ENCODE peak calls at places on chromosomes 3 and 15, in six cellular contexts. One of them, this sample, is unnamed.

GRCh38 chr15:64640146-64640868 is 135.1 kb downstream of the RBPMS2 start:
- DNase-seq in upper lobe of left lung: no peak
- DNase-seq in K562: no peak
- DNase-seq in sigmoid colon: no peak
- DNase-seq in HepG2: peak
- DNase-seq in A549: peak
- DNase-seq in this sample: no peak

GRCh38 chr3:23489338-23490158 is 286.4 kb downstream of the UBE2E2 start:
- DNase-seq in upper lobe of left lung: no peak
- DNase-seq in sigmoid colon: no peak
- DNase-seq in A549: no peak
- DNase-seq in K562: no peak
- DNase-seq in HepG2: no peak
- DNase-seq in this sample: no peak

GRCh38 chr3:123352134-123352554 is 96.7 kb downstream of the ADCY5 start:
- DNase-seq in A549: no peak
- DNase-seq in K562: no peak
- DNase-seq in HepG2: no peak
- DNase-seq in upper lobe of left lung: no peak
- DNase-seq in sigmoid colon: peak
- DNase-seq in this sample: no peak

GRCh38 chr3:148950806-148951205 is 40.5 kb upstream of the GYG1 start:
- DNase-seq in A549: peak
- DNase-seq in K562: no peak
- DNase-seq in upper lobe of left lung: no peak
- DNase-seq in HepG2: peak
- DNase-seq in sigmoid colon: no peak
- DNase-seq in this sample: no peak

GRCh38 chr15:51830279-51830806 is 890 bp downstream of the TMOD3 start:
- DNase-seq in upper lobe of left lung: no peak
- DNase-seq in A549: no peak
- DNase-seq in sigmoid colon: peak
- DNase-seq in HepG2: no peak
- DNase-seq in K562: no peak
- DNase-seq in this sample: no peak

GRCh38 chr15:74173545-74174215 is at the start of gene ISLR:
- DNase-seq in K562: no peak
- DNase-seq in upper lobe of left lung: no peak
- DNase-seq in HepG2: no peak
- DNase-seq in A549: no peak
- DNase-seq in sigmoid colon: peak
- DNase-seq in this sample: peak

GRCh38 chr3:190811775-190812480 is 50.6 kb downstream of the GMNC start:
- DNase-seq in HepG2: peak
- DNase-seq in sigmoid colon: no peak
- DNase-seq in upper lobe of left lung: no peak
- DNase-seq in K562: peak
- DNase-seq in A549: peak
- DNase-seq in this sample: no peak

GRCh38 chr3:105976211-105976610 is 107.4 kb upstream of the CBLB start:
- DNase-seq in K562: no peak
- DNase-seq in A549: no peak
- DNase-seq in HepG2: no peak
- DNase-seq in sigmoid colon: no peak
- DNase-seq in upper lobe of left lung: no peak
- DNase-seq in this sample: no peak

GRCh38 chr3:174951498-174951897 is 92.4 kb downstream of the NAALADL2 start:
- DNase-seq in HepG2: no peak
- DNase-seq in A549: no peak
- DNase-seq in K562: no peak
- DNase-seq in upper lobe of left lung: no peak
- DNase-seq in sigmoid colon: no peak
- DNase-seq in this sample: no peak

GRCh38 chr15:93861956-93862741 is 369.2 kb upstream of the MCTP2 start:
- DNase-seq in sigmoid colon: peak
- DNase-seq in upper lobe of left lung: no peak
- DNase-seq in HepG2: no peak
- DNase-seq in A549: no peak
- DNase-seq in K562: no peak
- DNase-seq in this sample: peak

GRCh38 chr3:129014148-129014547 is 13.0 kb downstream of the EFCC1 start:
- DNase-seq in A549: no peak
- DNase-seq in HepG2: no peak
- DNase-seq in K562: no peak
- DNase-seq in sigmoid colon: no peak
- DNase-seq in upper lobe of left lung: no peak
- DNase-seq in this sample: no peak

GRCh38 chr15:32861741-32862140 is 143.9 kb downstream of the GREM1 start:
- DNase-seq in A549: no peak
- DNase-seq in HepG2: no peak
- DNase-seq in sigmoid colon: no peak
- DNase-seq in K562: no peak
- DNase-seq in upper lobe of left lung: peak
- DNase-seq in this sample: peak

GRCh38 chr15:77025471-77025901 is 30.6 kb downstream of the PSTPIP1 start:
- DNase-seq in sigmoid colon: peak
- DNase-seq in K562: no peak
- DNase-seq in A549: no peak
- DNase-seq in upper lobe of left lung: no peak
- DNase-seq in HepG2: no peak
- DNase-seq in this sample: no peak

GRCh38 chr3:114730397-114730796 is 416.7 kb downstream of the ZBTB20 start:
- DNase-seq in HepG2: peak
- DNase-seq in sigmoid colon: no peak
- DNase-seq in A549: no peak
- DNase-seq in K562: no peak
- DNase-seq in upper lobe of left lung: no peak
- DNase-seq in this sample: no peak

GRCh38 chr3:124558898-124559649 is 171.2 kb upstream of the UMPS start:
- DNase-seq in A549: peak
- DNase-seq in sigmoid colon: peak
- DNase-seq in upper lobe of left lung: no peak
- DNase-seq in HepG2: no peak
- DNase-seq in K562: no peak
- DNase-seq in this sample: peak

GRCh38 chr15:72315706-72316370 is 4.1 kb downstream of the CELF6 start:
- DNase-seq in upper lobe of left lung: no peak
- DNase-seq in HepG2: no peak
- DNase-seq in K562: no peak
- DNase-seq in sigmoid colon: no peak
- DNase-seq in A549: no peak
- DNase-seq in this sample: no peak

GRCh38 chr3:171700653-171701052 is 109.6 kb downstream of the PLD1 start:
- DNase-seq in K562: no peak
- DNase-seq in sigmoid colon: no peak
- DNase-seq in upper lobe of left lung: no peak
- DNase-seq in A549: no peak
- DNase-seq in HepG2: no peak
- DNase-seq in this sample: no peak

GRCh38 chr15:37014137-37014536 is 86.2 kb downstream of the MEIS2 start:
- DNase-seq in A549: no peak
- DNase-seq in K562: no peak
- DNase-seq in sigmoid colon: no peak
- DNase-seq in upper lobe of left lung: no peak
- DNase-seq in HepG2: no peak
- DNase-seq in this sample: no peak

GRCh38 chr3:141875893-141876380 is 506 bp upstream of the ATP1B3 start:
- DNase-seq in HepG2: no peak
- DNase-seq in K562: peak
- DNase-seq in sigmoid colon: peak
- DNase-seq in A549: peak
- DNase-seq in upper lobe of left lung: no peak
- DNase-seq in this sample: peak

GRCh38 chr15:68749365-68750141 is 71.1 kb downstream of the ANP32A start:
- DNase-seq in A549: no peak
- DNase-seq in sigmoid colon: no peak
- DNase-seq in K562: no peak
- DNase-seq in upper lobe of left lung: no peak
- DNase-seq in HepG2: no peak
- DNase-seq in this sample: no peak

GRCh38 chr3:196778755-196779154 is 39.1 kb downstream of the PAK2 start:
- DNase-seq in upper lobe of left lung: no peak
- DNase-seq in A549: no peak
- DNase-seq in HepG2: no peak
- DNase-seq in sigmoid colon: no peak
- DNase-seq in K562: no peak
- DNase-seq in this sample: no peak

GRCh38 chr3:99111235-99111634 is 209.7 kb upstream of the DCBLD2 start:
- DNase-seq in upper lobe of left lung: no peak
- DNase-seq in A549: no peak
- DNase-seq in K562: no peak
- DNase-seq in HepG2: no peak
- DNase-seq in sigmoid colon: no peak
- DNase-seq in this sample: no peak

GRCh38 chr3:84440306-84440705 is 518.5 kb upstream of the CADM2 start:
- DNase-seq in upper lobe of left lung: no peak
- DNase-seq in K562: no peak
- DNase-seq in A549: no peak
- DNase-seq in sigmoid colon: no peak
- DNase-seq in HepG2: no peak
- DNase-seq in this sample: no peak

GRCh38 chr3:133859381-133860245 is 36.1 kb downstream of the RAB6B start:
- DNase-seq in A549: no peak
- DNase-seq in HepG2: no peak
- DNase-seq in upper lobe of left lung: no peak
- DNase-seq in K562: no peak
- DNase-seq in sigmoid colon: no peak
- DNase-seq in this sample: no peak

GRCh38 chr3:119237299-119237698 is 3.4 kb downstream of the B4GALT4 start:
- DNase-seq in K562: no peak
- DNase-seq in A549: no peak
- DNase-seq in upper lobe of left lung: no peak
- DNase-seq in sigmoid colon: no peak
- DNase-seq in HepG2: no peak
- DNase-seq in this sample: no peak

DNA sequence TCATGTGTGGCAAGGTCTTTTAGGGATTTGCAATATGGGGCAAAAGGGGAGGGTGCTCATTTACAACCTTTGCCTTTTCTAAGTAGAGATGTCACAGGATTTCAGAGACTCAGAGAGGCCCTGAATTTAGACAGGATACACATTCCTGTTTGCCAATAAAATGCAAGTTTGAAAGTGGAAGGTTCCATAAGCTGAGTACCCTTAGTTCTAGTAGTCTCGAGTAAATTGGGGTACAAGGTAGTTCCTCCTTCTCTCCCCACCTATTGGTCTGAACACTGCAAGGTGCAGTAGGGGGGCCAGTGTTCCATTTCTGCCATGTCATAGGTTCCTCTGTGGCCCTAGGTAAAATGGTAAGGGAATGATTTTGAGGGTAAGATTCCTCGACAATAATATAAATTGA is 5.8 kb downstream of the SOX2 start:
- DNase-seq in A549: no peak
- DNase-seq in upper lobe of left lung: no peak
- DNase-seq in K562: no peak
- DNase-seq in HepG2: no peak
- DNase-seq in sigmoid colon: no peak
- DNase-seq in this sample: no peak
- H3K4me3 ChIP-seq in A549: no peak
- H3K4me3 ChIP-seq in upper lobe of left lung: no peak
- H3K4me3 ChIP-seq in K562: no peak
- H3K4me3 ChIP-seq in HepG2: no peak
- H3K4me3 ChIP-seq in sigmoid colon: no peak
- H3K4me3 ChIP-seq in this sample: no peak

DNA sequence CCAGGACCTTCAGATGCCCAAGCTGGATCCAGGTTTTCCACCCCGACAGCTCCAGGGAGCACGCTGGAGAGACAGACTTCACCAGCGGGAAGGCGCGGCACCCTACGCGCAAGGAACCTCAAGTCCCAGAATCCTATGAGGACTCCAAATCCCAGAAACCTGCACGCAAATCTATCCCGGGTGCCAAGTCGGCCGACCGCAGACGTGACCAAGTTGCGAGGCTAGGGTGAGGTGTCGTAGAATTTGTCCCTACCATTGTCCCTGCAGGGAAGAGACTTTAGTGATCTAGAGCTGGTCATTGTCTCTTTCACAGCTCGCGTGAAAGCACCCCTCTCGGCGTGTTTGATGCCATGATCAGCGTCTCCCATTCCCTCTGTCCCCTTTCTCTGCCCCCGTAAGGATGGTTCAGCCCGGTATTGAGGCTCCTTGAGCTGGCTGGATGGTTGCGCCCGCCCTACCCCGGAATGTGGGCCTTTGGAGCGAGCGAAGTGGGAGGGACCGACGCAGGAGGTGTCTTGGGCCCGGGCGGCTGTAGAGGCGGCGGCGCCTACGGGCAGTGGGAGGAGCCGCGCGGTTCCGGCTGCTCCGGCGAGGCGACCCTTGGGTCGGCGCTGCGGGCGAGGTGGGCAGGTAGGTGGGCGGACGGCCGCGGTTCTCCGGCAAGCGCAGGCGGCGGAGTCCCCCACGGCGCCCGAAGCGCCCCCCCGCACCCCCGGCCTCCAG is at the start of gene PRKCI:
- DNase-seq in HepG2: peak
- DNase-seq in A549: peak
- DNase-seq in K562: peak
- DNase-seq in sigmoid colon: peak
- DNase-seq in upper lobe of left lung: peak
- DNase-seq in this sample: peak
- TF ChIP-seq EP300 in HepG2: peak
- TF ChIP-seq EP300 in A549: no peak
- TF ChIP-seq EP300 in K562: no peak
- TF ChIP-seq EP300 in sigmoid colon: no peak
- TF ChIP-seq EP300 in upper lobe of left lung: no peak
- TF ChIP-seq EP300 in this sample: no peak

GRCh38 chr15:83983634-83984458 is 251.7 kb upstream of the GOLGA6L4 start:
- DNase-seq in K562: no peak
- DNase-seq in HepG2: no peak
- DNase-seq in sigmoid colon: no peak
- DNase-seq in A549: no peak
- DNase-seq in upper lobe of left lung: no peak
- DNase-seq in this sample: no peak
- H3K4me3 ChIP-seq in K562: no peak
- H3K4me3 ChIP-seq in HepG2: no peak
- H3K4me3 ChIP-seq in sigmoid colon: no peak
- H3K4me3 ChIP-seq in A549: no peak
- H3K4me3 ChIP-seq in upper lobe of left lung: no peak
- H3K4me3 ChIP-seq in this sample: no peak

GRCh38 chr15:38843736-38844590 is 279.3 kb upstream of the RASGRP1 start:
- DNase-seq in HepG2: no peak
- DNase-seq in sigmoid colon: no peak
- DNase-seq in A549: no peak
- DNase-seq in upper lobe of left lung: no peak
- DNase-seq in K562: no peak
- DNase-seq in this sample: no peak
- TF ChIP-seq EP300 in HepG2: no peak
- TF ChIP-seq EP300 in sigmoid colon: no peak
- TF ChIP-seq EP300 in A549: no peak
- TF ChIP-seq EP300 in upper lobe of left lung: no peak
- TF ChIP-seq EP300 in K562: no peak
- TF ChIP-seq EP300 in this sample: no peak